ENCODE peak calls at places on chromosome 11, in five cellular contexts. One of them, this sample, is unnamed.

GRCh38 chr11:11306855-11307254 is 46.2 kb downstream of the CSNK2A3 start:
- DNase-seq in HCT116: no peak
- DNase-seq in endothelial cell of umbilical vein: no peak
- DNase-seq in GM23248: peak; percentile 64
- DNase-seq in neuronal stem cell: no peak
- DNase-seq in this sample: no peak

GRCh38 chr11:125073616-125074483 is 10.7 kb downstream of the SLC37A2 start:
- DNase-seq in HCT116: no peak
- DNase-seq in endothelial cell of umbilical vein: no peak
- DNase-seq in GM23248: no peak
- DNase-seq in neuronal stem cell: no peak
- DNase-seq in this sample: no peak

GRCh38 chr11:65103476-65103875 is 7.5 kb downstream of the VPS51 start:
- DNase-seq in HCT116: no peak
- DNase-seq in endothelial cell of umbilical vein: no peak
- DNase-seq in GM23248: no peak
- DNase-seq in neuronal stem cell: no peak
- DNase-seq in this sample: no peak

GRCh38 chr11:1217151-1217550 is 5.7 kb upstream of the MUC5B start:
- DNase-seq in HCT116: no peak
- DNase-seq in endothelial cell of umbilical vein: no peak
- DNase-seq in GM23248: no peak
- DNase-seq in neuronal stem cell: no peak
- DNase-seq in this sample: no peak

GRCh38 chr11:104899226-104899625 is 966 bp upstream of the CASP12 start:
- DNase-seq in HCT116: no peak
- DNase-seq in endothelial cell of umbilical vein: peak; percentile 50
- DNase-seq in GM23248: no peak
- DNase-seq in neuronal stem cell: no peak
- DNase-seq in this sample: peak; percentile 4

GRCh38 chr11:20388096-20389055 is 860 bp downstream of the PRMT3 start:
- DNase-seq in HCT116: no peak
- DNase-seq in endothelial cell of umbilical vein: no peak
- DNase-seq in GM23248: peak; percentile 45
- DNase-seq in neuronal stem cell: no peak
- DNase-seq in this sample: no peak

GRCh38 chr11:12044799-12045198 is 36.4 kb upstream of the DKK3 start:
- DNase-seq in HCT116: no peak
- DNase-seq in endothelial cell of umbilical vein: no peak
- DNase-seq in GM23248: peak; percentile 47
- DNase-seq in neuronal stem cell: no peak
- DNase-seq in this sample: no peak

GRCh38 chr11:47257518-47258316 is at the start of gene NR1H3:
- DNase-seq in HCT116: no peak
- DNase-seq in endothelial cell of umbilical vein: peak; percentile 49
- DNase-seq in GM23248: peak; percentile 73
- DNase-seq in neuronal stem cell: peak; percentile 58
- DNase-seq in this sample: peak; percentile 79

GRCh38 chr11:12086271-12087074 is 23.9 kb upstream of the MICAL2 start:
- DNase-seq in HCT116: peak; percentile 63
- DNase-seq in endothelial cell of umbilical vein: peak; percentile 87
- DNase-seq in GM23248: peak; percentile 97
- DNase-seq in neuronal stem cell: no peak
- DNase-seq in this sample: no peak

GRCh38 chr11:62431171-62431895 is 12.5 kb downstream of the SCGB1A1 start:
- DNase-seq in HCT116: no peak
- DNase-seq in endothelial cell of umbilical vein: no peak
- DNase-seq in GM23248: peak; percentile 82
- DNase-seq in neuronal stem cell: no peak
- DNase-seq in this sample: no peak

GRCh38 chr11:134560066-134560465 is 148.0 kb upstream of the B3GAT1 start:
- DNase-seq in HCT116: no peak
- DNase-seq in endothelial cell of umbilical vein: no peak
- DNase-seq in GM23248: no peak
- DNase-seq in neuronal stem cell: no peak
- DNase-seq in this sample: no peak

GRCh38 chr11:95708681-95709080 is 80.9 kb downstream of the FAM76B start:
- DNase-seq in HCT116: no peak
- DNase-seq in endothelial cell of umbilical vein: no peak
- DNase-seq in GM23248: no peak
- DNase-seq in neuronal stem cell: peak; percentile 27
- DNase-seq in this sample: peak; percentile 50

GRCh38 chr11:106988151-106988806 is 30.0 kb downstream of the GUCY1A2 start:
- DNase-seq in HCT116: no peak
- DNase-seq in endothelial cell of umbilical vein: no peak
- DNase-seq in GM23248: peak; percentile 89
- DNase-seq in neuronal stem cell: no peak
- DNase-seq in this sample: no peak

GRCh38 chr11:110362916-110363574 is 66.6 kb upstream of the RDX start:
- DNase-seq in HCT116: peak; percentile 34
- DNase-seq in endothelial cell of umbilical vein: peak; percentile 95
- DNase-seq in GM23248: no peak
- DNase-seq in neuronal stem cell: peak; percentile 57
- DNase-seq in this sample: peak; percentile 81

GRCh38 chr11:19075636-19076035 is 15.1 kb upstream of the MRGPRX2 start:
- DNase-seq in HCT116: no peak
- DNase-seq in endothelial cell of umbilical vein: no peak
- DNase-seq in GM23248: no peak
- DNase-seq in neuronal stem cell: no peak
- DNase-seq in this sample: no peak

GRCh38 chr11:73376168-73376802 is at the start of gene RELT:
- DNase-seq in HCT116: peak; percentile 71
- DNase-seq in endothelial cell of umbilical vein: peak; percentile 93
- DNase-seq in GM23248: peak; percentile 97
- DNase-seq in neuronal stem cell: peak; percentile 91
- DNase-seq in this sample: peak; percentile 97

GRCh38 chr11:103420593-103420992 is 311.4 kb downstream of the DYNC2H1 start:
- DNase-seq in HCT116: no peak
- DNase-seq in endothelial cell of umbilical vein: peak; percentile 24
- DNase-seq in GM23248: peak; percentile 18
- DNase-seq in neuronal stem cell: no peak
- DNase-seq in this sample: no peak

GRCh38 chr11:18393581-18394299 is 623 bp upstream of the LDHA start:
- DNase-seq in HCT116: no peak
- DNase-seq in endothelial cell of umbilical vein: no peak
- DNase-seq in GM23248: no peak
- DNase-seq in neuronal stem cell: no peak
- DNase-seq in this sample: no peak

GRCh38 chr11:46658259-46658658 is 40.9 kb downstream of the ATG13 start:
- DNase-seq in HCT116: no peak
- DNase-seq in endothelial cell of umbilical vein: no peak
- DNase-seq in GM23248: peak; percentile 86
- DNase-seq in neuronal stem cell: no peak
- DNase-seq in this sample: no peak

DNA sequence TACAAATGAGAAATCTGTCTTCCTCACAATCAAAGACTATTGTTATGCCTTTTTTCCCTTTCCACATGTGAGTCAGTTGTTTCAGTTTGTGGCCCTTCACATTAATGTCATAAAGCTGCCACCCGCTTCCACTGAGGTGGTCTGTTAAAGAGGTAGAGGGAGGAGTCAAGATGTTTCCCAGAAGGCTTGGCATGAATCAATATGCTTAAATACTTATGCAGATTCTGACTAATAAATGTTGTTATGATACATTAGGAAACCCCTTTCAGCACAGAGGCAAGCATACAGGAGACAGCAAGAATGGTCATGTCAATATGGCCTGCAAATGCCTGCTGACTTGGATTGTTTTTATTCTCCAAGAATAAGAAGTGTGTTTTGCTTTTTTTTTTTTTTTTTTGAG is 6.5 kb downstream of the RTN3 start:
- DNase-seq in HCT116: no peak
- DNase-seq in endothelial cell of umbilical vein: no peak
- DNase-seq in GM23248: peak; percentile 28
- DNase-seq in neuronal stem cell: no peak
- DNase-seq in this sample: no peak
- H3K4me2 ChIP-seq in HCT116: no peak overlapping the region
- H3K4me2 ChIP-seq in endothelial cell of umbilical vein: no peak overlapping the region
- H3K4me2 ChIP-seq in GM23248: no peak overlapping the region
- H3K4me2 ChIP-seq in neuronal stem cell: no peak overlapping the region
- H3K4me2 ChIP-seq in this sample: no peak overlapping the region

DNA sequence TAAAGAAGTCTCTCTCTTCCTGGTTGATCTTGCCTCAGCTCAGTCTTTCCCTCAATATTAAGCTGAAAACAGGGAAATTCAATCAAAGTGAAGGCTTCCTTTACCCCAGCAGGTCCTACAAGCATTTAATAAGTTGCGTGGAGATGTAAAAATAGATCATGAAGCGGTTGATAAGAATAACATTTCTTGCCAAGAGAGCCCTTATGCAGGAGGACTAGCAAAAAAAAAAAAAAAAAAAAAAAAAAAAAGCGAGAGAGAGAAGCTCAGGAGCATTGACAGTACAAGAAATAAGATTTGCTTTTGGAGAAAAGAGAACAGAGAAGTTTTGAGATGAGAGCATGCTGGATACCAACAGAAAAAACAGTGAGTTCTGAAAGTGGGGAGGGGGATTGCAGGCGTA is 112.2 kb upstream of the CLMP start:
- DNase-seq in HCT116: no peak
- DNase-seq in endothelial cell of umbilical vein: no peak
- DNase-seq in GM23248: no peak
- DNase-seq in neuronal stem cell: no peak
- DNase-seq in this sample: no peak
- H2AFZ ChIP-seq in HCT116: no peak overlapping the region
- H2AFZ ChIP-seq in endothelial cell of umbilical vein: no peak overlapping the region
- H2AFZ ChIP-seq in GM23248: peak overlapping the region; percentile 33
- H2AFZ ChIP-seq in neuronal stem cell: no peak overlapping the region
- H2AFZ ChIP-seq in this sample: peak overlapping the region; percentile 51

DNA sequence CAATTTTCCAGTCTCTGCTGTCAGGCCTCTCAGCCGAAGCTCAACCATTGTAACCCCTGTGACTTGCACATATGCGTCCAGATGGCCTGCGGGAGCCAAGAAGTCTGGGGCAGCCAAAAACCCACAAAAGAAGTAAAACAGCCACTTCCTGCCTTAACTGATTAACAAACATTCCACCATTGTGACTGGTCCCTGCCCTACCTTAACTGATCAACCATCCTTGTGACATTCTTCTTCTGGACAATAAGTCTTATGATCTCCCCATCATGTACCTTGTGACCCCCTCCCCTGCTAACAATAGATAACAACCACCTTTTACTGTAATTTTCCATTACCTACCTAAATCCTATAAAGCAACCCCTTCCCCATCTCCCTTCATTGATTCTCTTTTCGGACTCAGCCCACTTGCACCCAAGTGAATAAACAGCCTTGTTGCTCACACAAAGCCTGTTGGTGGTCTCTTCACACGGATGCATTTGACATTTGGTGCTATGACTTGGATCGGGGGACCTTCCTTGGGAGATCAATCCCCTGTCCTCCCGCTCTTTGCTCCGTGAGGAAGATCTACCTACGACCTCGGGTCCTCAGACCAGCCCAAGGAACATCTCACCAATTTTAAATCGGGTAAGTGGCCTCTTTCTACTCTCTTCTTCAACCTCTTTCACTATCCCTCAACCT is 1.3 kb upstream of the NDUFC2 start:
- DNase-seq in HCT116: no peak
- DNase-seq in endothelial cell of umbilical vein: peak; percentile 19
- DNase-seq in GM23248: peak; percentile 32
- DNase-seq in neuronal stem cell: no peak
- DNase-seq in this sample: no peak
- H3K4me2 ChIP-seq in HCT116: no peak overlapping the region
- H3K4me2 ChIP-seq in endothelial cell of umbilical vein: peak overlapping the region; percentile 14
- H3K4me2 ChIP-seq in GM23248: no peak overlapping the region
- H3K4me2 ChIP-seq in neuronal stem cell: no peak overlapping the region
- H3K4me2 ChIP-seq in this sample: no peak overlapping the region

DNA sequence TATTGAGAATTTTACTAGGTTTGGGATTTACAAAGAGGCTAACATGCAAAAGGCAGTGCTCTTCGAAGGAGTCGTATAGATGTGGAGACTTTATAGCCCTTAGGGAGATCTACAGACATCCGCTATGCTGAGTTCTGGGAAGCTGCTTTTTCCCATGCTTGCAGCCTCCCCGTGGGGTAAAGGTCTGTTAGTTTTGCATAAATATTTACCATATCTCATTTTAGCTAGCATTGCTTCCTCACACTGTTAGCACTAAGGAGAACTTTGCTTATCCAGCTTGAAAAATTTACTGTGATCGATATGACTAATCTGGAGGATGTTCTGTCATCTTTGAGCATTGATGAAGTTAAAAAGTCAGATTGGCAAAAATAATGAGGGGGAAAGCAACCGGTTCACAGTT is 18.6 kb downstream of the ARHGEF12 start:
- DNase-seq in HCT116: no peak
- DNase-seq in endothelial cell of umbilical vein: no peak
- DNase-seq in GM23248: no peak
- DNase-seq in neuronal stem cell: no peak
- DNase-seq in this sample: no peak
- H2AFZ ChIP-seq in HCT116: no peak overlapping the region
- H2AFZ ChIP-seq in endothelial cell of umbilical vein: no peak overlapping the region
- H2AFZ ChIP-seq in GM23248: no peak overlapping the region
- H2AFZ ChIP-seq in neuronal stem cell: no peak overlapping the region
- H2AFZ ChIP-seq in this sample: no peak overlapping the region

DNA sequence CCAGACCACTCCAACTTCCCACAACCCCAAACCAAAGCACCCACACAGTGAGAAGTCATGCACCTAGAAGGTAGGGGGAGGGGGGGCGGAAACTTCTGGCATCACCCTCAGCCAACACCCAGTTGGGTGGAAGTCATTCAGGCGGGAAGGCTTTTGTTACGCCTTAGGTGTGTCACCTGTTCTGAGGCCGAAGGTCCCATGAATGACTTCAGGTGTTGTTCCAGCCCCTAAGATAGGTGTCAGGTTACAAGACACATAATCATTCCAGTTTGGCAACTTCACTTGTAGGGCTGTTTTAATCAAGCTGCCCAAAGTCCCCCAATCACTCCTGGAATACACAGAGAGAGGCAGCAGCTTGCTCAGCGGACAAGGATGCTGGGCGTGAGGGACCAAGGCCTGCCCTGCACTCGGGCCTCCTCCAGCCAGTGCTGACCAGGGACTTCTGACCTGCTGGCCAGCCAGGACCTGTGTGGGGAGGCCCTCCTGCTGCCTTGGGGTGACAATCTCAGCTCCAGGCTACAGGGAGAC is at the start of gene TMPRSS4:
- DNase-seq in HCT116: peak; percentile 61
- DNase-seq in endothelial cell of umbilical vein: no peak
- DNase-seq in GM23248: no peak
- DNase-seq in neuronal stem cell: no peak
- DNase-seq in this sample: no peak
- H3K4me2 ChIP-seq in HCT116: peak within 1 kb of the TSS; percentile 66
- H3K4me2 ChIP-seq in endothelial cell of umbilical vein: no peak within 1 kb of the TSS
- H3K4me2 ChIP-seq in GM23248: no peak within 1 kb of the TSS
- H3K4me2 ChIP-seq in neuronal stem cell: no peak within 1 kb of the TSS
- H3K4me2 ChIP-seq in this sample: no peak within 1 kb of the TSS

GRCh38 chr11:210122-210802 is 2.8 kb downstream of the RIC8A start:
- DNase-seq in HCT116: no peak
- DNase-seq in endothelial cell of umbilical vein: no peak
- DNase-seq in GM23248: peak; percentile 92
- DNase-seq in neuronal stem cell: no peak
- DNase-seq in this sample: no peak
- H2AFZ ChIP-seq in HCT116: no peak overlapping the region
- H2AFZ ChIP-seq in endothelial cell of umbilical vein: no peak overlapping the region
- H2AFZ ChIP-seq in GM23248: no peak overlapping the region
- H2AFZ ChIP-seq in neuronal stem cell: no peak overlapping the region
- H2AFZ ChIP-seq in this sample: no peak overlapping the region

GRCh38 chr11:76382209-76382608 is 1.1 kb downstream of the GVQW3 start:
- DNase-seq in HCT116: no peak
- DNase-seq in endothelial cell of umbilical vein: no peak
- DNase-seq in GM23248: peak; percentile 9
- DNase-seq in neuronal stem cell: no peak
- DNase-seq in this sample: no peak
- H3K4me2 ChIP-seq in HCT116: peak overlapping the region; percentile 94
- H3K4me2 ChIP-seq in endothelial cell of umbilical vein: peak overlapping the region; percentile 95
- H3K4me2 ChIP-seq in GM23248: peak overlapping the region; percentile 89
- H3K4me2 ChIP-seq in neuronal stem cell: peak overlapping the region; percentile 30
- H3K4me2 ChIP-seq in this sample: peak overlapping the region; percentile 82

This sample was measured in neural progenitor cell.